ENCODE peak calls at places on chromosomes 16 and 17, in four cellular contexts. O is GM12878, R is H1, Z is HepG2. S is an unnamed sample.

GRCh38 chr16:54886078-54886477 is 44.6 kb upstream of the IRX5 start:
- DNase-seq in O (no peak), R (no peak), Z (no peak), S (no peak)

GRCh38 chr17:32495347-32496253 is 8.8 kb downstream of the CDK5R1 start:
- DNase-seq in O (no peak), R (no peak), Z (no peak), S (no peak)

GRCh38 chr17:73784015-73784603 is 139.9 kb upstream of the SDK2 start:
- DNase-seq in O (no peak), R (no peak), Z (no peak), S (no peak)

GRCh38 chr16:63617047-63617989 is 1504.5 kb downstream of the CDH11 start:
- DNase-seq in O (no peak), R (no peak), Z (no peak), S (no peak)

GRCh38 chr17:70699408-70699807 is 530.1 kb downstream of the KCNJ2 start:
- DNase-seq in O (no peak), R (no peak), Z (no peak), S (no peak)

GRCh38 chr17:59892251-59892848 is 393 bp downstream of the TUBD1 start:
- DNase-seq in O (no peak), R (no peak), Z (no peak), S (peak)

GRCh38 chr16:64478258-64478906 is 643.5 kb downstream of the CDH11 start:
- DNase-seq in O (no peak), R (no peak), Z (peak), S (no peak)

GRCh38 chr17:49985310-49985990 is 9.6 kb downstream of the DLX3 start:
- DNase-seq in O (no peak), R (no peak), Z (no peak), S (no peak)

GRCh38 chr16:18969050-18969854 is 14.5 kb upstream of the TMC7 start:
- DNase-seq in O (peak), R (peak), Z (peak), S (peak)

GRCh38 chr16:87723224-87723619 is 42.6 kb downstream of the KLHDC4 start:
- DNase-seq in O (peak), R (no peak), Z (no peak), S (no peak)

GRCh38 chr17:28950017-28950751 is 1.1 kb downstream of the PHF12 start:
- DNase-seq in O (no peak), R (peak), Z (peak), S (no peak)

GRCh38 chr16:19595043-19595767 is 39.7 kb downstream of the VPS35L start:
- DNase-seq in O (no peak), R (no peak), Z (no peak), S (no peak)

GRCh38 chr16:55846598-55847346 is 13.9 kb upstream of the CES1 start:
- DNase-seq in O (no peak), R (no peak), Z (no peak), S (no peak)

GRCh38 chr16:10930755-10931093 is 11.5 kb downstream of the DEXI start:
- DNase-seq in O (no peak), R (no peak), Z (no peak), S (no peak)

GRCh38 chr16:48133455-48134226 is 22.2 kb downstream of the ABCC12 start:
- DNase-seq in O (no peak), R (no peak), Z (no peak), S (no peak)

GRCh38 chr16:82439678-82440293 is 187.0 kb upstream of the CDH13 start:
- DNase-seq in O (no peak), R (peak), Z (peak), S (no peak)

GRCh38 chr16:53766304-53767016 is 62.5 kb downstream of the FTO start:
- DNase-seq in O (no peak), R (no peak), Z (peak), S (no peak)

GRCh38 chr17:79843917-79844815 is 4.9 kb upstream of the CBX4 start:
- DNase-seq in O (no peak), R (peak), Z (no peak), S (no peak)

GRCh38 chr17:60154616-60155426 is 5.0 kb downstream of the CA4 start:
- DNase-seq in O (no peak), R (no peak), Z (no peak), S (no peak)

GRCh38 chr16:70685938-70686375 is at the start of gene MTSS2:
- DNase-seq in O (no peak), R (peak), Z (peak), S (no peak)

GRCh38 chr17:10325036-10325435 is 47.8 kb downstream of the MYH13 start:
- DNase-seq in O (no peak), R (no peak), Z (no peak), S (no peak)

GRCh38 chr16:66354321-66354854 is 12.1 kb upstream of the CDH5 start:
- DNase-seq in O (no peak), R (no peak), Z (no peak), S (no peak)

GRCh38 chr17:75636381-75637142 is 3.3 kb downstream of the SMIM5 start:
- DNase-seq in O (no peak), R (peak), Z (no peak), S (no peak)

GRCh38 chr16:23514381-23515152 is 4.3 kb upstream of the GGA2 start:
- DNase-seq in O (no peak), R (no peak), Z (no peak), S (no peak)

GRCh38 chr17:43868236-43868994 is 21.4 kb downstream of the CD300LG start:
- DNase-seq in O (no peak), R (no peak), Z (no peak), S (no peak)

DNA sequence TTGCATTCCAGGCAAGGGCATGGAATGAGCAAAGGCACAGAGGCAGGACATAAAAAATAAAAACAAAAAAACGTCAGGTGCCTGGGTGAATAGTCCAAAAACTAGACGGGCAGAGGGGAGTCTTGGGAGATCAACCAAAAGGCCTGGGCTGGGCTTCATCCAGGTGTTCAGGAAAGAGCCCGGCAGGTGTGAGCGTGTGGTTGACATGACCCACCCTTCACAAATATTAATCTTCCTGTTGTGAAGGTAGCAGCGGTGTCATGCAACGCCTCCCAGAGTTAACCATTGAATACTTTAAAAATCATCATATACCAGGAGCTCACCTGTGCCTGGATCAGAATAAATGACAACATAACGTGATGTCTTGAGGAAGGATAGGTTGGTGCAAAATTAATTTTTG is 90.6 kb downstream of the USP22 start:
- DNase-seq in O (no peak), R (no peak), Z (no peak), S (no peak)
- TF ChIP-seq TAF1 in O (no peak), R (no peak), Z (no peak), S (no peak)

GRCh38 chr16:1680361-1680760 is 2.3 kb downstream of the JPT2 start:
- DNase-seq in O (no peak), R (no peak), Z (no peak), S (no peak)

GRCh38 chr16:1677339-1677738 is 740 bp upstream of the JPT2 start:
- DNase-seq in O (no peak), R (no peak), Z (no peak), S (no peak)

GRCh38 chr16:1677942-1678499 is at the start of gene JPT2:
- DNase-seq in O (peak), R (peak), Z (peak), S (peak)

GRCh38 chr16:1676661-1677060 is 1.4 kb upstream of the JPT2 start:
- DNase-seq in O (no peak), R (no peak), Z (no peak), S (no peak)

DNA sequence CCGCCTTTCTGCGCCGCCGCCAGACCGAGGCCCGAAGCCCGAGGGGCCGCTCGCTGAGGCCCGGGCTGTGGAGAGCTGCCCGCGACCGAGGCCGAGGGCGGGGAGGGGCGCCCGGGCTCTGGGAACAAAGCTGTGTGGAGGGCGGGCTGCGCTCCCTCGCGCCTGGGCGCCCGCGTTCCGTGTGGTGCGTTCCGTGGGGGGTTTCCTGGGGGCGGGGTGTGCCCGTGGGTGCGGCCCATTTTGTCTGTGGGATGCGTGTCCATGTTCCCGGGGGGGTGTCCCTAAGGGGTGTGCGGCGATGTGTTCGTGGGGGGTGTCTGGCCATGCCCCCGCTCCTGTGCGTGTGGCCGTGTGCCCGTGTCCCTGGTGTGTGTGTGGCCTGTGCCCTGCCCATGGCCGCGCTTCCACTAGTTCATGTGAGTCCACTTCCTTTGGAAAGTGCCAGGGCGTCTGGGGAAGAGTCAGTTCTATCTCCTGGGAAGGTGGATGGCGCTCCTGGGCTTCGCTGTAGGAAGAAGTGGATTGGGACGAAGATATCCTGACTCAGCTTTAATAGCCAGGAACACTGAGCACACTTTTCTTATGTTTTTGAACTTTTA is 520 bp downstream of the JPT2 start:
- DNase-seq in O (no peak), R (no peak), Z (peak), S (no peak)
- TF ChIP-seq POLR2A in O (peak), R (peak), Z (no peak), S (no peak)

GRCh38 chr17:42311240-42312034 is 23.1 kb downstream of the STAT5A start:
- DNase-seq in O (no peak), R (no peak), Z (peak), S (no peak)

GRCh38 chr17:42312035-42312284 is 23.7 kb downstream of the STAT5A start:
- DNase-seq in O (no peak), R (no peak), Z (no peak), S (no peak)

GRCh38 chr17:42312285-42313130 is 24.2 kb downstream of the STAT5A start:
- DNase-seq in O (no peak), R (peak), Z (peak), S (peak)

GRCh38 chr17:42313773-42314566 is 25.7 kb downstream of the STAT5A start:
- DNase-seq in O (no peak), R (no peak), Z (no peak), S (no peak)

DNA sequence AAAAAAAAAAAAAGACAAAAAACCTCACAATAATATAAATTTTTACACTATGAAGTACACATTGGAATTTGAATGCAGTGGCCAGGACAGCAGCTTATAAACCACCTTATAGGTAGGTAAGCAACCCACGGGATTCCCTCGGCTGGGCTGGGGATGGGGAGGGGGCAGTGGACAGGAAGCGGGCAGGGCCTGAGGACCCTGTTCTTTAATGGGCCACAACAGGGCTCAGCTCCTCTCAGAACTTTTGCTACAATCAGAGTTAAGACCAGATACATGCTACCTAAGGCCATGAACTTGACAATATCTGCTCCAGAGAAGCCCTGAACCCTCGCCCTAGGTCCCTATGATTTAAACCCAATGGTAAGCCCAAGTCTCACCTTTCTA is 25.1 kb downstream of the STAT5A start:
- DNase-seq in O (no peak), R (no peak), Z (no peak), S (no peak)
- TF ChIP-seq POLR2AphosphoS5 in O (no peak), R (no peak), Z (no peak), S (no peak)

GRCh38 chr16:12191102-12191501 is 214.6 kb downstream of the SNX29 start:
- DNase-seq in O (no peak), R (no peak), Z (no peak), S (no peak)
- TF ChIP-seq TAF1 in O (no peak), R (no peak), Z (no peak), S (no peak)

GRCh38 chr17:57517519-57518342 is 227.4 kb downstream of the CCDC182 start:
- DNase-seq in O (no peak), R (no peak), Z (peak), S (no peak)
- TF ChIP-seq POLR2A in O (no peak), R (no peak), Z (peak), S (no peak)

GRCh38 chr16:84184775-84185174 is 2.1 kb downstream of the TAF1C start:
- DNase-seq in O (no peak), R (no peak), Z (no peak), S (no peak)
- TF ChIP-seq POLR2AphosphoS5 in O (no peak), R (no peak), Z (no peak), S (no peak)

DNA sequence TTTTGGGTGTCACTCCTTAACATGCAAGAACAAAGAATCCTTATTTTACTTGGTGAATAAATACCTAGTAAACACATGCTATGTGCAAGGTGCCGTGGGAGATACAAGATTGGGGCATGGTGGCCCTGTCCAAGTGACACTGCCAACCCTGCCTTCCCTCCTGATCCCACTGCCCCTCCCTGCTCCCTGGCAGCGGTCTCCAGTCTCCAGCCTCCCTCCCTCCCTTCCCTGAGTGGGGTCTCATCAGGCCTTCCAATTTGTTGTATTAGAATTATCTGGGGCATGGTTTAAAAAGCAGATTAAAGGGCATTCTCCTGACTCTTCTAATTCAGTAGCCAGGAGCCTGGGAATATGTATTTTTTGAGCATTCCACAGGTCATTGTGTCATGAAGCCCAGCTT is 12.5 kb upstream of the TMED6 start:
- DNase-seq in O (no peak), R (no peak), Z (no peak), S (no peak)
- TF ChIP-seq TAF1 in O (no peak), R (no peak), Z (no peak), S (no peak)

GRCh38 chr17:81512984-81513668 is 527 bp upstream of the ACTG1 start:
- DNase-seq in O (no peak), R (no peak), Z (peak), S (no peak)

GRCh38 chr17:81511550-81511799 is 1.1 kb downstream of the ACTG1 start:
- DNase-seq in O (no peak), R (no peak), Z (no peak), S (no peak)

GRCh38 chr17:81512560-81512983 is at the start of gene ACTG1:
- DNase-seq in O (no peak), R (peak), Z (peak), S (peak)

GRCh38 chr17:81510798-81511549 is 1.6 kb downstream of the ACTG1 start:
- DNase-seq in O (no peak), R (no peak), Z (no peak), S (no peak)

DNA sequence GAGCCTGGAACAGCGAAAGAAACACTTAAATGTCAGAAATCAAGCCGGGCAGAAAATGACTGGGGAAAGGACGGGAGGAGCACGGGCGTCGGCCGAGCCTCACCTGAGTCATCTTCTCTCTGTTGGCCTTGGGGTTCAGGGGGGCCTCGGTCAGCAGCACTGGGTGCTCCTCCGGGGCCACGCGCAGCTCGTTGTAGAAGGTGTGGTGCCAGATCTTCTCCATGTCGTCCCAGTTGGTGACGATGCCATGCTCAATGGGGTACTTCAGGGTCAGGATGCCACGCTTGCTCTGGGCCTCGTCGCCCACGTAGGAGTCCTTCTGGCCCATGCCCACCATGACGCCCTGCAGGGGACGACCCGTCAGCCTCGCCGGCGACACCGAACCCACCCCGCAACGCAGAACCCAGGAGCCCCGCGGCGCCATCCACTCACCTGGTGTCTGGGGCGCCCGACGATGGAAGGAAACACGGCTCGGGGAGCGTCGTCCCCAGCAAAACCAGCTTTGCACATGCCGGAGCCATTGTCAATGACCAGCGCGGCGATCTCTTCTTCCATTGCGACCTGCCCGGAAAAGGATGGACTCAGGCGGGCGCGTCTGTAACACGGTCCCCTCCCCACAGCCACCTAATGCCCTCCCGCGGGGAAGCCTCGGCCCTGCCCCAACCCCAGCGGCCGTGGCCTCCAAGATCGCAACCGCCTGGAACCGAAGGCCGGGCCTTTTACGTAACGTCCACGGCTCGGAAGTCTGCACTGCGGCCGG is 619 bp downstream of the ACTG1 start:
- DNase-seq in O (no peak), R (no peak), Z (no peak), S (no peak)
- TF ChIP-seq POLR2A in O (peak), R (peak), Z (peak), S (peak)